ENCODE peak calls at places on chromosomes 12 and 14, in six cellular contexts. V, R, J, E, O and H are unnamed samples.

GRCh38 chr14:90624732-90625444 is 191.3 kb downstream of the TTC7B start:
- DNase-seq in V (peak), R (no peak), J (no peak), E (no peak), O (no peak), H (no peak)

GRCh38 chr14:105039458-105040205 is 18.7 kb upstream of the CDCA4 start:
- DNase-seq in V (peak), R (no peak), J (no peak), E (peak), O (peak), H (no peak)

GRCh38 chr12:101824831-101825230 is 5.9 kb downstream of the GNPTAB start:
- DNase-seq in V (no peak), R (no peak), J (no peak), E (no peak), O (no peak), H (no peak)

GRCh38 chr14:103257211-103257962 is 76.7 kb upstream of the EIF5 start:
- DNase-seq in V (no peak), R (no peak), J (no peak), E (no peak), O (no peak), H (no peak)

GRCh38 chr14:38254565-38255407 is 1.1 kb downstream of the CLEC14A start:
- DNase-seq in V (no peak), R (no peak), J (no peak), E (no peak), O (no peak), H (no peak)

GRCh38 chr12:26109343-26109841 is 15.4 kb downstream of the BHLHE41 start:
- DNase-seq in V (no peak), R (no peak), J (no peak), E (no peak), O (no peak), H (no peak)

GRCh38 chr12:114668905-114669304 is 15.1 kb downstream of the TBX3 start:
- DNase-seq in V (peak), R (no peak), J (no peak), E (no peak), O (peak), H (no peak)

GRCh38 chr14:23441076-23441475 is 5.6 kb upstream of the MYH7 start:
- DNase-seq in V (no peak), R (no peak), J (no peak), E (peak), O (no peak), H (no peak)

GRCh38 chr14:87449016-87449415 is 544.0 kb downstream of the GALC start:
- DNase-seq in V (no peak), R (no peak), J (no peak), E (no peak), O (no peak), H (no peak)

GRCh38 chr12:5309654-5310053 is 122.3 kb upstream of the NTF3 start:
- DNase-seq in V (no peak), R (no peak), J (no peak), E (no peak), O (peak), H (no peak)

GRCh38 chr12:53378705-53379388 is 1.1 kb upstream of the SP1 start:
- DNase-seq in V (no peak), R (no peak), J (no peak), E (no peak), O (no peak), H (no peak)

GRCh38 chr14:50040401-50040775 is 76.0 kb downstream of the VCPKMT start:
- DNase-seq in V (peak), R (no peak), J (no peak), E (no peak), O (no peak), H (no peak)

GRCh38 chr14:63787995-63788946 is 60.4 kb upstream of the SGPP1 start:
- DNase-seq in V (no peak), R (no peak), J (no peak), E (no peak), O (no peak), H (no peak)

GRCh38 chr14:99354166-99354875 is 82.3 kb upstream of the BCL11B start:
- DNase-seq in V (no peak), R (no peak), J (no peak), E (no peak), O (no peak), H (no peak)

GRCh38 chr14:90115780-90116179 is 54.0 kb downstream of the KCNK13 start:
- DNase-seq in V (no peak), R (no peak), J (no peak), E (no peak), O (no peak), H (no peak)

GRCh38 chr14:64541971-64542838 is 1.7 kb downstream of the HSPA2 start:
- DNase-seq in V (no peak), R (no peak), J (no peak), E (no peak), O (no peak), H (no peak)

GRCh38 chr14:21039585-21040369 is 2.4 kb upstream of the RNASE7 start:
- DNase-seq in V (peak), R (no peak), J (no peak), E (peak), O (peak), H (peak)

GRCh38 chr14:92122351-92122677 is 545 bp downstream of the CPSF2 start:
- DNase-seq in V (peak), R (no peak), J (peak), E (peak), O (no peak), H (peak)

GRCh38 chr12:114213055-114213561 is 192.8 kb downstream of the TBX5 start:
- DNase-seq in V (no peak), R (no peak), J (no peak), E (peak), O (no peak), H (no peak)

GRCh38 chr14:76760331-76761197 is 704 bp upstream of the VASH1 start:
- DNase-seq in V (no peak), R (no peak), J (no peak), E (peak), O (peak), H (no peak)

GRCh38 chr12:113403435-113404415 is at the start of gene SDS:
- DNase-seq in V (no peak), R (no peak), J (no peak), E (peak), O (peak), H (no peak)

GRCh38 chr14:100221419-100222218 is 17.3 kb upstream of the YY1 start:
- DNase-seq in V (peak), R (no peak), J (peak), E (peak), O (no peak), H (no peak)

GRCh38 chr12:15700595-15700994 is 88.6 kb downstream of the EPS8 start:
- DNase-seq in V (no peak), R (peak), J (no peak), E (no peak), O (no peak), H (no peak)

GRCh38 chr12:91311081-91311480 is 128.5 kb upstream of the DCN start:
- DNase-seq in V (no peak), R (no peak), J (no peak), E (no peak), O (no peak), H (no peak)

GRCh38 chr12:91316161-91316759 is 133.6 kb upstream of the DCN start:
- DNase-seq in V (no peak), R (no peak), J (no peak), E (no peak), O (no peak), H (no peak)

GRCh38 chr12:91319071-91319760 is 136.6 kb upstream of the DCN start:
- DNase-seq in V (no peak), R (no peak), J (no peak), E (no peak), O (no peak), H (no peak)

GRCh38 chr12:91317324-91317723 is 134.7 kb upstream of the DCN start:
- DNase-seq in V (no peak), R (no peak), J (no peak), E (no peak), O (no peak), H (no peak)

DNA sequence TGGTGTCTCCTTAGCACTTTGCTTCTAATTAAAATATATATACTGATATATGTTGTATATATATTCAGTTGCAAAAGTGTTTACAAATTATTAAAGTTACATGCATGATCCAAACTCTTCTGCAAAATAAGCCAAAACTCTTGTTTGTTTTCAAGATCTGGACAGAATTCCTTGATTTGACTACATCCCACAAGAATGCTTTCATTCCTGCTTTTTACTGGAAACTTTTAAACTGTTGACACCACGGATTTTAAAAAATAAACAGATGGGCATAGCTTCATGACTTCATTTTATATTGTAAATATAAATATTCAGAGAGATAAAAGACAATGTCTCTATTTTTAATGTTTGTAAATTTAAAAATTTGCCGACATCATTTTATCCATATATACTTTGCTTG is 134.2 kb upstream of the DCN start:
- DNase-seq in V (no peak), R (no peak), J (no peak), E (no peak), O (no peak), H (no peak)
- TF ChIP-seq TAF1 in V (no peak), R (no peak), J (no peak), E (no peak), O (no peak), H (no peak)

DNA sequence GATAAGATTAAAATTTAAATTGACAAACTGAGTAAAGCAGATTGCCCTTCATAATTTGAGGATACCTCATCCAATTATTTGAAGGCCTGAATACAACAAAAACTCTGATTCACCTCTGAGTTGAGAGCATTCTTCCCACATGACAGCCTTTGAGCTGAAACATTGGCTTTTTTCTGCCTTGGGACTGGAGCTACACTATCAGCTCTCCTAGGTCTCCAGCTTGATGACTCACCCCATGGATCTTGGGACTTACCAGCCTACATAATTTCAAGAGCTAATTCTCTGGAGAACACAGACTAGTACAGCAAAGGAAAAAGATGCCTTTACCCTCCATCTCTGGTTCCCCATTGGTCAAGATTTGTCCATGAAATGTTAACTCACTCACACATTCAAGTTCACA is 555.1 kb downstream of the FOXG1 start:
- DNase-seq in V (no peak), R (no peak), J (no peak), E (no peak), O (no peak), H (no peak)
- TF ChIP-seq TAF1 in V (no peak), R (no peak), J (no peak), E (no peak), O (no peak), H (no peak)

GRCh38 chr14:40697221-40697620 is 909.5 kb upstream of the LRFN5 start:
- DNase-seq in V (no peak), R (no peak), J (no peak), E (no peak), O (no peak), H (no peak)
- TF ChIP-seq TAF1 in V (no peak), R (no peak), J (no peak), E (no peak), O (no peak), H (no peak)

DNA sequence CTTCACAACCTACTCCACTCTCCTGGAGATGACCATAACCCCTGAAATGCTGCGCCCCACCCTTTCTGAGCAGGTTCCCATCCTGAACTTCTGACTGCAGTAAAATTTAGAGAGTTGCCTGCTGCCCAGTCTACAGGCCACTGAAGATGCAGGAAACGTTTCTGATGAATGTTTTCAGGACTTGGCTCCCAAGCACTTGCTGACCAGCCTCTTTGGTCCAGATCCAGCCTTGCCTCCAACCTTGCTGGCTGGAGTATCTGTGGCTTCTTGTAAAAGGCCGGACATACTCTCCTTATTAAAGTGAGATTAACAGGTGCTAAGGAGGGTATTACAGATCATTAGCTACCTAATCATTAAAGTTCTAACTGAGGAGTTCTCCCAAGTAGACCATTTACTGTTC is 70.3 kb upstream of the STXBP6 start:
- DNase-seq in V (no peak), R (no peak), J (no peak), E (no peak), O (no peak), H (no peak)
- TF ChIP-seq TAF1 in V (no peak), R (no peak), J (no peak), E (no peak), O (no peak), H (no peak)

GRCh38 chr14:44149597-44149996 is 357.5 kb downstream of the FSCB start:
- DNase-seq in V (peak), R (no peak), J (no peak), E (no peak), O (peak), H (no peak)
- TF ChIP-seq TAF1 in V (no peak), R (no peak), J (no peak), E (no peak), O (no peak), H (no peak)

DNA sequence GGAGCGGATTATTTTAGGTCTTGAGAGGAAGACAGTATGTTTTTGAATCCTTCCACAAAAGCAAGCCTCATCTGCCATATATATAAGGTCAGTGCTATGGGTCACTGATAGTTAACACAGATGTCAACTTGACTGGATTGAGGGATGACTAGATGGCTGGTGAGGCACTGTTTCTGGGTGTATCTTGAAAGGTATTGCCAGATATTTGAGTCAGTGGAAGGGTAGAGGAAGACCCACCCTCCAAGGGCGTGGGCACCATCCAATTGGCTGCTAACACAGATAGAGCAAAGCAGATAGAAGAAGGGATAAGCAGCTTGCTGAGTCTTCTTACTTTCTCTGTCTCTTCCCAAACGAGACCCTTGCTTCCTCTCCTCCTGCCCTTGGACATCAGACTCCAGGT is 185.0 kb upstream of the BTG1 start:
- DNase-seq in V (no peak), R (no peak), J (no peak), E (no peak), O (no peak), H (no peak)
- TF ChIP-seq TAF1 in V (no peak), R (no peak), J (no peak), E (no peak), O (no peak), H (no peak)

GRCh38 chr14:69459122-69459521 is 25.4 kb upstream of the PLEKHD1 start:
- DNase-seq in V (no peak), R (no peak), J (no peak), E (no peak), O (no peak), H (no peak)

GRCh38 chr14:69464829-69465228 is 19.7 kb upstream of the PLEKHD1 start:
- DNase-seq in V (no peak), R (no peak), J (no peak), E (no peak), O (peak), H (no peak)

GRCh38 chr14:69460093-69460701 is 24.3 kb upstream of the PLEKHD1 start:
- DNase-seq in V (peak), R (peak), J (peak), E (peak), O (peak), H (no peak)

GRCh38 chr14:69464379-69464778 is 20.1 kb upstream of the PLEKHD1 start:
- DNase-seq in V (no peak), R (no peak), J (no peak), E (no peak), O (no peak), H (no peak)
- TF ChIP-seq TAF1 in V (no peak), R (no peak), J (no peak), E (no peak), O (no peak), H (no peak)